ENCODE peak calls at places on chromosomes 16 and 17, in five cellular contexts. One of them, this sample, is unnamed.

GRCh38 chr16:66923247-66923851 is 2.0 kb downstream of the RRAD start:
- DNase-seq in epithelial cell of prostate: no peak
- DNase-seq in RPMI7951: peak
- DNase-seq in stimulated activated CD4-positive, alpha-beta T cell treated with anti-CD3 and anti-CD28 coated beads, Interleukin-4, amount 100 ng/mL, for 24 hours: no peak
- DNase-seq in HTR-8/SVneo: no peak
- DNase-seq in this sample: no peak

GRCh38 chr16:82580293-82580900 is 46.4 kb upstream of the CDH13 start:
- DNase-seq in epithelial cell of prostate: no peak
- DNase-seq in RPMI7951: peak
- DNase-seq in stimulated activated CD4-positive, alpha-beta T cell treated with anti-CD3 and anti-CD28 coated beads, Interleukin-4, amount 100 ng/mL, for 24 hours: no peak
- DNase-seq in HTR-8/SVneo: peak
- DNase-seq in this sample: no peak

GRCh38 chr16:66324785-66325184 is 41.7 kb upstream of the CDH5 start:
- DNase-seq in epithelial cell of prostate: no peak
- DNase-seq in RPMI7951: peak
- DNase-seq in stimulated activated CD4-positive, alpha-beta T cell treated with anti-CD3 and anti-CD28 coated beads, Interleukin-4, amount 100 ng/mL, for 24 hours: no peak
- DNase-seq in HTR-8/SVneo: peak
- DNase-seq in this sample: no peak

GRCh38 chr17:16486373-16487250 is 5.4 kb downstream of the LRRC75A start:
- DNase-seq in epithelial cell of prostate: peak
- DNase-seq in RPMI7951: peak
- DNase-seq in stimulated activated CD4-positive, alpha-beta T cell treated with anti-CD3 and anti-CD28 coated beads, Interleukin-4, amount 100 ng/mL, for 24 hours: no peak
- DNase-seq in HTR-8/SVneo: no peak
- DNase-seq in this sample: no peak

GRCh38 chr17:45700171-45701090 is 83.7 kb upstream of the CRHR1 start:
- DNase-seq in epithelial cell of prostate: no peak
- DNase-seq in RPMI7951: no peak
- DNase-seq in stimulated activated CD4-positive, alpha-beta T cell treated with anti-CD3 and anti-CD28 coated beads, Interleukin-4, amount 100 ng/mL, for 24 hours: no peak
- DNase-seq in HTR-8/SVneo: no peak
- DNase-seq in this sample: no peak

GRCh38 chr17:55710410-55710809 is 12.3 kb downstream of the TMEM100 start:
- DNase-seq in epithelial cell of prostate: no peak
- DNase-seq in RPMI7951: no peak
- DNase-seq in stimulated activated CD4-positive, alpha-beta T cell treated with anti-CD3 and anti-CD28 coated beads, Interleukin-4, amount 100 ng/mL, for 24 hours: no peak
- DNase-seq in HTR-8/SVneo: no peak
- DNase-seq in this sample: no peak

GRCh38 chr17:32755045-32755805 is 121.7 kb downstream of the MYO1D start:
- DNase-seq in epithelial cell of prostate: no peak
- DNase-seq in RPMI7951: peak
- DNase-seq in stimulated activated CD4-positive, alpha-beta T cell treated with anti-CD3 and anti-CD28 coated beads, Interleukin-4, amount 100 ng/mL, for 24 hours: no peak
- DNase-seq in HTR-8/SVneo: peak
- DNase-seq in this sample: no peak

GRCh38 chr16:73228649-73229048 is 180.7 kb upstream of the ZFHX3 start:
- DNase-seq in epithelial cell of prostate: no peak
- DNase-seq in RPMI7951: peak
- DNase-seq in stimulated activated CD4-positive, alpha-beta T cell treated with anti-CD3 and anti-CD28 coated beads, Interleukin-4, amount 100 ng/mL, for 24 hours: no peak
- DNase-seq in HTR-8/SVneo: no peak
- DNase-seq in this sample: no peak

GRCh38 chr17:29918922-29919856 is 10.8 kb downstream of the SSH2 start:
- DNase-seq in epithelial cell of prostate: no peak
- DNase-seq in RPMI7951: no peak
- DNase-seq in stimulated activated CD4-positive, alpha-beta T cell treated with anti-CD3 and anti-CD28 coated beads, Interleukin-4, amount 100 ng/mL, for 24 hours: no peak
- DNase-seq in HTR-8/SVneo: no peak
- DNase-seq in this sample: no peak

GRCh38 chr16:76668207-76668725 is 391.1 kb downstream of the CNTNAP4 start:
- DNase-seq in epithelial cell of prostate: no peak
- DNase-seq in RPMI7951: no peak
- DNase-seq in stimulated activated CD4-positive, alpha-beta T cell treated with anti-CD3 and anti-CD28 coated beads, Interleukin-4, amount 100 ng/mL, for 24 hours: no peak
- DNase-seq in HTR-8/SVneo: no peak
- DNase-seq in this sample: no peak

GRCh38 chr16:58000706-58001676 is at the start of gene USB1:
- DNase-seq in epithelial cell of prostate: no peak
- DNase-seq in RPMI7951: peak
- DNase-seq in stimulated activated CD4-positive, alpha-beta T cell treated with anti-CD3 and anti-CD28 coated beads, Interleukin-4, amount 100 ng/mL, for 24 hours: peak
- DNase-seq in HTR-8/SVneo: peak
- DNase-seq in this sample: peak

GRCh38 chr17:60678118-60678444 is 430 bp downstream of the BCAS3 start:
- DNase-seq in epithelial cell of prostate: no peak
- DNase-seq in RPMI7951: no peak
- DNase-seq in stimulated activated CD4-positive, alpha-beta T cell treated with anti-CD3 and anti-CD28 coated beads, Interleukin-4, amount 100 ng/mL, for 24 hours: no peak
- DNase-seq in HTR-8/SVneo: peak
- DNase-seq in this sample: no peak

GRCh38 chr16:77789646-77790370 is 1.4 kb downstream of the VAT1L start:
- DNase-seq in epithelial cell of prostate: no peak
- DNase-seq in RPMI7951: no peak
- DNase-seq in stimulated activated CD4-positive, alpha-beta T cell treated with anti-CD3 and anti-CD28 coated beads, Interleukin-4, amount 100 ng/mL, for 24 hours: no peak
- DNase-seq in HTR-8/SVneo: no peak
- DNase-seq in this sample: no peak

GRCh38 chr17:82156284-82156925 is 56.2 kb downstream of the CCDC57 start:
- DNase-seq in epithelial cell of prostate: no peak
- DNase-seq in RPMI7951: no peak
- DNase-seq in stimulated activated CD4-positive, alpha-beta T cell treated with anti-CD3 and anti-CD28 coated beads, Interleukin-4, amount 100 ng/mL, for 24 hours: no peak
- DNase-seq in HTR-8/SVneo: no peak
- DNase-seq in this sample: no peak

GRCh38 chr16:72876221-72876620 is 171.7 kb downstream of the ZFHX3 start:
- DNase-seq in epithelial cell of prostate: no peak
- DNase-seq in RPMI7951: peak
- DNase-seq in stimulated activated CD4-positive, alpha-beta T cell treated with anti-CD3 and anti-CD28 coated beads, Interleukin-4, amount 100 ng/mL, for 24 hours: no peak
- DNase-seq in HTR-8/SVneo: no peak
- DNase-seq in this sample: peak

GRCh38 chr16:52869243-52869642 is 183.5 kb downstream of the CHD9NB start:
- DNase-seq in epithelial cell of prostate: no peak
- DNase-seq in RPMI7951: no peak
- DNase-seq in stimulated activated CD4-positive, alpha-beta T cell treated with anti-CD3 and anti-CD28 coated beads, Interleukin-4, amount 100 ng/mL, for 24 hours: no peak
- DNase-seq in HTR-8/SVneo: no peak
- DNase-seq in this sample: no peak

GRCh38 chr17:68349157-68349556 is 57.9 kb downstream of the ARSG start:
- DNase-seq in epithelial cell of prostate: no peak
- DNase-seq in RPMI7951: no peak
- DNase-seq in stimulated activated CD4-positive, alpha-beta T cell treated with anti-CD3 and anti-CD28 coated beads, Interleukin-4, amount 100 ng/mL, for 24 hours: peak
- DNase-seq in HTR-8/SVneo: no peak
- DNase-seq in this sample: no peak

GRCh38 chr17:52515927-52516326 is 357.4 kb upstream of the CA10 start:
- DNase-seq in epithelial cell of prostate: no peak
- DNase-seq in RPMI7951: no peak
- DNase-seq in stimulated activated CD4-positive, alpha-beta T cell treated with anti-CD3 and anti-CD28 coated beads, Interleukin-4, amount 100 ng/mL, for 24 hours: no peak
- DNase-seq in HTR-8/SVneo: no peak
- DNase-seq in this sample: no peak

GRCh38 chr16:1125471-1125870 is 27.4 kb upstream of the CACNA1H start:
- DNase-seq in epithelial cell of prostate: no peak
- DNase-seq in RPMI7951: no peak
- DNase-seq in stimulated activated CD4-positive, alpha-beta T cell treated with anti-CD3 and anti-CD28 coated beads, Interleukin-4, amount 100 ng/mL, for 24 hours: peak
- DNase-seq in HTR-8/SVneo: no peak
- DNase-seq in this sample: peak

GRCh38 chr17:34556384-34556783 is 23.0 kb upstream of the TMEM132E start:
- DNase-seq in epithelial cell of prostate: no peak
- DNase-seq in RPMI7951: peak
- DNase-seq in stimulated activated CD4-positive, alpha-beta T cell treated with anti-CD3 and anti-CD28 coated beads, Interleukin-4, amount 100 ng/mL, for 24 hours: no peak
- DNase-seq in HTR-8/SVneo: no peak
- DNase-seq in this sample: no peak

GRCh38 chr16:17368951-17369350 is 101.8 kb downstream of the XYLT1 start:
- DNase-seq in epithelial cell of prostate: no peak
- DNase-seq in RPMI7951: no peak
- DNase-seq in stimulated activated CD4-positive, alpha-beta T cell treated with anti-CD3 and anti-CD28 coated beads, Interleukin-4, amount 100 ng/mL, for 24 hours: no peak
- DNase-seq in HTR-8/SVneo: no peak
- DNase-seq in this sample: peak

GRCh38 chr17:36027776-36028175 is 10.0 kb upstream of the CCL23 start:
- DNase-seq in epithelial cell of prostate: no peak
- DNase-seq in RPMI7951: peak
- DNase-seq in stimulated activated CD4-positive, alpha-beta T cell treated with anti-CD3 and anti-CD28 coated beads, Interleukin-4, amount 100 ng/mL, for 24 hours: no peak
- DNase-seq in HTR-8/SVneo: no peak
- DNase-seq in this sample: no peak

GRCh38 chr16:67087803-67088202 is 21.9 kb upstream of the PHAF1 start:
- DNase-seq in epithelial cell of prostate: no peak
- DNase-seq in RPMI7951: no peak
- DNase-seq in stimulated activated CD4-positive, alpha-beta T cell treated with anti-CD3 and anti-CD28 coated beads, Interleukin-4, amount 100 ng/mL, for 24 hours: no peak
- DNase-seq in HTR-8/SVneo: no peak
- DNase-seq in this sample: no peak